ENCODE peak calls at places on chromosomes 12 and 14, in five cellular contexts. A is lower lobe of right lung, N is cardiac muscle cell, P is lower leg skin, Z is PC-3. M is an unnamed sample.

GRCh38 chr14:103104654-103105511 is 10.4 kb downstream of the EXOC3L4 start:
- DNase-seq in A (peak), Z (peak), N (peak), P (no peak), M (peak)

GRCh38 chr12:30926243-30927209 is at the start of gene TSPAN11:
- DNase-seq in N (peak), P (no peak), A (no peak), Z (no peak), M (peak)

GRCh38 chr12:115012861-115013667 is 329.1 kb upstream of the TBX3 start:
- DNase-seq in P (no peak), Z (no peak), A (no peak), N (peak), M (no peak)

GRCh38 chr14:73944432-73945158 is 5.3 kb downstream of the FAM161B start:
- DNase-seq in P (no peak), A (no peak), Z (no peak), N (no peak), M (no peak)

GRCh38 chr12:108478611-108479010 is 36.5 kb upstream of the FICD start:
- DNase-seq in Z (peak), P (no peak), N (no peak), A (no peak), M (no peak)

GRCh38 chr14:72645706-72646105 is 248.2 kb downstream of the DPF3 start:
- DNase-seq in N (no peak), P (no peak), A (no peak), Z (peak), M (no peak)

GRCh38 chr12:41288188-41288811 is 100.2 kb downstream of the PDZRN4 start:
- DNase-seq in A (no peak), N (no peak), P (no peak), Z (no peak), M (no peak)

GRCh38 chr12:79250955-79251354 is 386.4 kb downstream of the SYT1 start:
- DNase-seq in A (no peak), N (no peak), Z (peak), P (no peak), M (no peak)

GRCh38 chr14:74550071-74550470 is 56.5 kb downstream of the ISCA2 start:
- DNase-seq in P (no peak), N (no peak), Z (no peak), A (no peak), M (no peak)

GRCh38 chr14:66359500-66359899 is 126.7 kb upstream of the CCDC196 start:
- DNase-seq in Z (peak), A (no peak), P (no peak), N (peak), M (peak)

GRCh38 chr12:123763093-123763492 is 992 bp downstream of the DNAH10 start:
- DNase-seq in A (no peak), Z (no peak), N (no peak), P (no peak), M (no peak)

GRCh38 chr12:117298191-117298590 is 63.2 kb downstream of the NOS1 start:
- DNase-seq in A (no peak), Z (no peak), N (no peak), P (no peak), M (no peak)

GRCh38 chr12:67534671-67535070 is 113.9 kb upstream of the DYRK2 start:
- DNase-seq in P (no peak), A (no peak), Z (peak), N (no peak), M (peak)

GRCh38 chr14:54256156-54256555 is 140.7 kb upstream of the CDKN3 start:
- DNase-seq in N (no peak), Z (no peak), A (no peak), P (no peak), M (no peak)

GRCh38 chr14:63673882-63674497 is 32.3 kb upstream of the WDR89 start:
- DNase-seq in N (no peak), Z (no peak), A (no peak), P (no peak), M (no peak)

GRCh38 chr14:54881235-54881760 is 21.3 kb downstream of the GCH1 start:
- DNase-seq in P (no peak), Z (no peak), N (no peak), A (no peak), M (peak)

GRCh38 chr14:23629831-23630396 is 6.2 kb upstream of the DHRS2 start:
- DNase-seq in P (no peak), N (no peak), Z (peak), A (no peak), M (no peak)

GRCh38 chr12:43761535-43761934 is 2.8 kb downstream of the IRAK4 start:
- DNase-seq in A (no peak), P (no peak), N (no peak), Z (no peak), M (no peak)

GRCh38 chr14:60317609-60318008 is 68.6 kb downstream of the PPM1A start:
- DNase-seq in Z (no peak), P (no peak), A (no peak), N (no peak), M (no peak)

GRCh38 chr14:95679995-95680735 is 6.1 kb upstream of the TCL1B start:
- DNase-seq in Z (no peak), P (no peak), A (no peak), N (peak), M (no peak)
- TF ChIP-seq CTCF in Z (peak), P (no peak), A (no peak), N (no peak), M (no peak)

DNA sequence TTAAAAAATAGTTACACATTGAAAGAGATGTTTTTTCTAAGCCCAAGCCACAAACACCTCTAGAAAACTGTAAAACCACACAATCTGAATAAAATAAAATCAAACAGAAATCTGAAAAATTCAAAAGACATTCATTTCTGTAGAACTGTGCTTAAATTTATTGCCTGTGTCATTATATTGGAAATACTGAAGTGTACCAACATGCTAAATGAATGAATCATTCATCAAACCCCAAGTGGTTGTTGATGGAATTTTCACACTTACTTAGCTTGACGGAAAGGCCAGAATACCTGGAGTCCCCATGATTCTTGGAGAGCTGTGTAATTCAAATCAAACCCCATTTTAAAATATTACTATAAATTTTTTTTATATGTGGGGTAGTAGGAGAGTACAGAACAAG is 2.7 kb downstream of the KITLG start:
- DNase-seq in N (peak), A (no peak), Z (peak), P (no peak), M (peak)
- H3K4me3 ChIP-seq in N (no peak), A (peak), Z (peak), P (no peak), M (peak)

GRCh38 chr12:3741882-3742672 is 10.8 kb downstream of the CRACR2A start:
- DNase-seq in A (no peak), Z (no peak), N (no peak), P (no peak), M (no peak)
- TF ChIP-seq CTCF in A (no peak), Z (no peak), N (no peak), P (no peak), M (no peak)

GRCh38 chr12:125902991-125903390 is 837.8 kb downstream of the AACS start:
- DNase-seq in Z (no peak), P (no peak), N (no peak), A (no peak), M (no peak)
- H3K4me3 ChIP-seq in Z (no peak), P (no peak), N (no peak), A (no peak), M (no peak)

M was measured in fibroblast of mammary gland.